ENCODE peak calls at places on chromosomes 13 and 19, in five cellular contexts. U, E, I, L and W are unnamed samples.

GRCh38 chr13:43126420-43126819 is 103.0 kb downstream of the DNAJC15 start:
- DNase-seq in U (no peak), E (no peak), I (no peak), L (no peak), W (no peak)

GRCh38 chr19:12610540-12611360 is at the start of the genes ZNF490 and ZNF791:
- DNase-seq in U (peak; percentile 92), E (peak; percentile 99), I (peak; percentile 99), L (peak; percentile 96), W (peak; percentile 99)

GRCh38 chr19:44851427-44851826 is 5.3 kb downstream of the NECTIN2 start:
- DNase-seq in U (no peak), E (no peak), I (no peak), L (no peak), W (no peak)

GRCh38 chr13:63408227-63409202 is 1992.9 kb upstream of the PCDH20 start:
- DNase-seq in U (no peak), E (no peak), I (no peak), L (no peak), W (no peak)

GRCh38 chr19:3304871-3305423 is 61.4 kb upstream of the NFIC start:
- DNase-seq in U (no peak), E (peak; percentile 82), I (peak; percentile 79), L (peak; percentile 72), W (peak; percentile 63)

GRCh38 chr19:55301459-55302331 is 17.9 kb downstream of the BRSK1 start:
- DNase-seq in U (peak; percentile 99), E (peak; percentile 93), I (peak; percentile 91), L (peak; percentile 82), W (peak; percentile 82)

GRCh38 chr19:1449467-1450442 is at the start of gene APC2:
- DNase-seq in U (peak; percentile 84), E (no peak), I (no peak), L (no peak), W (no peak)

GRCh38 chr13:37816276-37816675 is 53.3 kb downstream of the TRPC4 start:
- DNase-seq in U (no peak), E (no peak), I (no peak), L (no peak), W (no peak)

GRCh38 chr13:25886438-25887214 is 165.2 kb downstream of the SHISA2 start:
- DNase-seq in U (no peak), E (no peak), I (no peak), L (no peak), W (no peak)

GRCh38 chr13:26254583-26255102 is 714 bp downstream of the CDK8 start:
- DNase-seq in U (peak; percentile 92), E (peak; percentile 76), I (peak; percentile 73), L (peak; percentile 33), W (no peak)

GRCh38 chr19:16338470-16339360 is 14.1 kb downstream of the KLF2 start:
- DNase-seq in U (peak; percentile 80), E (no peak), I (no peak), L (peak; percentile 72), W (no peak)
- TF ChIP-seq EP300 in U (no peak), E (no peak), I (no peak), L (no peak), W (no peak)

GRCh38 chr13:36453518-36453917 is 21.2 kb downstream of the CCNA1 start:
- DNase-seq in U (no peak), E (no peak), I (no peak), L (no peak), W (no peak)
- TF ChIP-seq CTCF in U (peak; percentile 17), E (no peak), I (no peak), L (no peak), W (no peak)

GRCh38 chr13:32745509-32745908 is 159.3 kb downstream of the PDS5B start:
- DNase-seq in U (no peak), E (no peak), I (no peak), L (no peak), W (no peak)

GRCh38 chr13:32751340-32751739 is 165.1 kb downstream of the PDS5B start:
- DNase-seq in U (no peak), E (no peak), I (no peak), L (no peak), W (no peak)

GRCh38 chr13:32746474-32746873 is 160.2 kb downstream of the PDS5B start:
- DNase-seq in U (no peak), E (no peak), I (no peak), L (no peak), W (no peak)

GRCh38 chr13:32752997-32753606 is 166.8 kb downstream of the PDS5B start:
- DNase-seq in U (no peak), E (no peak), I (no peak), L (no peak), W (no peak)

DNA sequence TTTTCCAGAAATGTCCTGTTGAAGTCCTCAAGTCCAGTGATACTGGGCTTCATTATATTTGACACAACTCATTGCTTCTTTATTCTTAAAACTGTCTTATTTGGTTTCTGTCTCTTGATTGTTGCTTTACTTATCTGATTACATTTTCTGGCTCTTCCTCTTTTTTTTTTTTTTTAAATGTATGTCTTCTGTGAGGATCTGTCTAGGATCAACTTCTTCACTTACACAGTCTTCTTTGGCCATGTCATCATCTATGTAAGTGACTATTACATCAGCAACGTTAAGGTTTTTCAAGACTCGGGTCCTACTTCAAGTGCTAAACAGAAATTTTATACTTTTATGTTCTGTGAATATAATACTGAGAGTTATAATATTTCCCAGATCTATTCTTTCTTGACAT is 162.1 kb downstream of the PDS5B start:
- DNase-seq in U (no peak), E (no peak), I (no peak), L (no peak), W (no peak)
- TF ChIP-seq POLR2A in U (no peak), E (no peak), I (no peak), L (no peak), W (no peak)

DNA sequence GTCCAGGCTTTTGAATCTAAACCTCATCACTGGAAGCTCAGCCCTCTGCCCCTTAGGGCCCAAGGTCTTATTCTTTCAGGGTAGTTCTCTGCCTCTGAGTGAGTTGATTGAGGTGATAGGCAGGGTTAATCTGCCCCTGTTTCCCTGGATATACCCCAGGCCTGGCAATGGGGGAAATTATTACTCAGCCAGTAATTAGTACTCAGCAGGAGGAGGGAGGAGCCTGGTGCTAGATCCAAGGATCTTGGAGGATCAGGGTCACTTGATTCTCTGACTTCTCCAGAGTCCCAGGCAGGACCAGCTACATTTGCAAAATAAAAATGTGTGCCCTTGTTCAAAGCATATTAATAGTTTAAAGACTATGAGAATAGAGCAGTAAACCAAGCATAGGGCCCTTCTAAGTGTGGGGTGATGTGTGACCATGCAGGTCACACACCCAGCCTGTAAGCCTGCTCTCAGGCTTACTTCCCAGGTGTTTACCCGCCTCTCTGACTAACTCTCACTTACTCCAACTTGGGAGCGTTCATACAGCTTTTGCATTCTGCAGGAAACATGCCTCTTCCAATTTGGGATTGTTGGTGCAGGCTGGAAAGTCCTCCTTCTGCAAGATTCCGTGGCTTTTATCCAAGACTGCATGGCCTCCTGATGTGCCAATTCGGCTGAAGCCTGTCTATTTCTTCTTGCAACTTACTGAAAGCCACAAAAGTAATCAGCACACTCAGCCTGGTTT is 7.9 kb upstream of the STK24 start:
- DNase-seq in U (no peak), E (no peak), I (no peak), L (no peak), W (no peak)
- TF ChIP-seq EP300 in U (no peak), E (no peak), I (no peak), L (no peak), W (no peak)

DNA sequence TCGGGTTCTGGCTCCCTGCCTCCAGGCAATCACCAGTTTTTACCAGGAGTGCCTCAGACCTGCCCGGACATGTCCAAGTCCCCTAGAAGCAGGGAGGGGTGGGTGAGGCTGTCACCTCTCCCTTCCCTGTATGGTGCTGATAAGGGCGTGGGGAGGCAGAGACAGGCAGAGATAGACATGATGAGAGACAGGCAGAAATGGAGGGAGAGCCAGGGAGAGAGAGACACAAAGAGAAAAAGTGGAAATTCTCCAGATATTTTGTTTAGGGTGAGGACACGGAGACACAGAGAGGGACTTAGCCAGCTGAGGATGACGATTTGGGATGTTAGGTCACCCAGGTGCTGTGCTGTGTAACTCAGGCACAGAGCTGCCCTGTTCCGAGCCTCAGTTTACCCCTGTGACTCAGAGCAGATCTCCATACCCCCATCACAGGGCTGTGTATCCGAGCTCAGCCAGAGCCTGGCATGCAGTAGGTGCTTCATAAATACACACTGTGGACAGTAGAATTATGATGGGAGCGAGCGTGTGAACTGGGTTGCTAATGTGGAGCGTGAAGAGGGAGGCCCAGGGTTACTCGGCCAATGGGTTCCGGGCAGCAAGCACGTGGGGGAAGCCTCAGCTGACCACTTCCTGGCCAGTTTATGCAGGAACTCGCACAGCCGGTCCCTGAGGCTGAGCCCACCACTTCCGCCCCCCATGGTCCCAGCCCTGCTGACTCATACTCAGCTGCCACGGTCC is 11.9 kb upstream of the GDF15 start:
- DNase-seq in U (peak; percentile 87), E (peak; percentile 97), I (peak; percentile 83), L (peak; percentile 94), W (peak; percentile 92)
- TF ChIP-seq CTCF in U (no peak), E (no peak), I (no peak), L (no peak), W (no peak)

GRCh38 chr19:10430505-10431253 is 10.3 kb downstream of the PDE4A start:
- DNase-seq in U (peak; percentile 95), E (peak; percentile 80), I (peak; percentile 77), L (no peak), W (no peak)
- TF ChIP-seq POLR2A in U (peak; percentile 75), E (no peak), I (no peak), L (peak; percentile 3), W (peak; percentile 35)

DNA sequence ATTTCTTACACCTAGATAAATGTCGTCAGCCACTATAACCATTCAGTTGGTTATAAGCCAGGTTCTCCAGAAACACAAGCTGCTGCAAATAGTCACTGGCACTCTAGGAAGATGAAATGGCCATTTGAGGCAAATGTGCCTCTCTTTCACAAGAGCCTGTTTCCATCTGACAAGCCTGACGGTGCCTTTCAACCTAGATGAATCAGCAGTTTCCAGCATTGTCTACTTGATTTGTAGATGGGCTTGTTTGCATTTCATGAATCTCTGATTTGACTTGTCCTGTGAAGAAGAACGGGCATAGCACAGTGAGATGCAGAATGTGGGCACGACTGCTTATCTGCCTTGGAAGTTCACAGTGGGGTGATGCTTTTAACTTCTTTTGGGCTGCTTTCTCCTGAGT is 327.2 kb downstream of the LMO7 start:
- DNase-seq in U (no peak), E (no peak), I (no peak), L (peak; percentile 31), W (no peak)
- TF ChIP-seq EP300 in U (no peak), E (no peak), I (no peak), L (no peak), W (no peak)